ENCODE peak calls at places on chromosome 2, in ten cellular contexts. R is uterus, H is HCT116, E is Peyer's patch, V is suprapubic skin, C is IMR-90, G is tibial nerve, U is prostate gland, K is lower leg skin, S is H1. L is an unnamed sample.

GRCh38 chr2:9232886-9233285 is 26.3 kb downstream of the ASAP2 start:
- DNase-seq in S (no peak), K (no peak), C (peak; percentile 41), E (no peak), V (no peak), R (no peak), U (no peak), H (peak; percentile 77), G (no peak), L (no peak)

GRCh38 chr2:85253890-85254289 is 73.9 kb downstream of the TGOLN2 start:
- DNase-seq in H (no peak), C (no peak), V (no peak), G (no peak), U (no peak), K (no peak), S (no peak), R (no peak), E (no peak), L (no peak)

GRCh38 chr2:227280895-227281294 is 44.2 kb upstream of the MFF start:
- DNase-seq in K (no peak), U (no peak), C (peak; percentile 5), V (no peak), G (no peak), R (no peak), H (no peak), E (no peak), S (no peak), L (no peak)

GRCh38 chr2:159155791-159156190 is 130.7 kb downstream of the WDSUB1 start:
- DNase-seq in G (no peak), V (no peak), C (no peak), K (no peak), E (no peak), H (no peak), S (no peak), R (no peak), U (no peak), L (no peak)

GRCh38 chr2:60317831-60318230 is 235.6 kb downstream of the BCL11A start:
- DNase-seq in E (no peak), V (no peak), S (no peak), K (no peak), G (no peak), C (no peak), H (no peak), R (no peak), U (no peak), L (no peak)

GRCh38 chr2:124970065-124970464 is 945.0 kb downstream of the CNTNAP5 start:
- DNase-seq in E (no peak), H (no peak), G (no peak), R (no peak), K (no peak), U (no peak), C (no peak), S (no peak), V (no peak), L (no peak)

GRCh38 chr2:66494708-66495107 is 59.8 kb downstream of the MEIS1 start:
- DNase-seq in S (no peak), H (no peak), E (no peak), K (peak; percentile 70), V (peak; percentile 73), C (peak; percentile 96), U (peak; percentile 50), G (no peak), R (peak; percentile 75), L (peak; percentile 84)

GRCh38 chr2:159094173-159094737 is 125.8 kb downstream of the TANC1 start:
- DNase-seq in C (peak; percentile 68), G (peak; percentile 25), U (peak; percentile 60), R (peak; percentile 85), S (no peak), K (peak; percentile 58), H (no peak), V (peak; percentile 71), E (no peak), L (peak; percentile 42)

GRCh38 chr2:231655494-231656408 is 52.6 kb upstream of the PTMA start:
- DNase-seq in K (no peak), G (no peak), C (no peak), U (no peak), V (no peak), R (no peak), E (no peak), H (no peak), S (no peak), L (no peak)

GRCh38 chr2:120344991-120345975 is 653 bp upstream of the INHBB start:
- DNase-seq in R (no peak), V (no peak), K (no peak), S (no peak), G (no peak), C (no peak), H (no peak), U (peak; percentile 10), E (no peak), L (peak; percentile 15)

DNA sequence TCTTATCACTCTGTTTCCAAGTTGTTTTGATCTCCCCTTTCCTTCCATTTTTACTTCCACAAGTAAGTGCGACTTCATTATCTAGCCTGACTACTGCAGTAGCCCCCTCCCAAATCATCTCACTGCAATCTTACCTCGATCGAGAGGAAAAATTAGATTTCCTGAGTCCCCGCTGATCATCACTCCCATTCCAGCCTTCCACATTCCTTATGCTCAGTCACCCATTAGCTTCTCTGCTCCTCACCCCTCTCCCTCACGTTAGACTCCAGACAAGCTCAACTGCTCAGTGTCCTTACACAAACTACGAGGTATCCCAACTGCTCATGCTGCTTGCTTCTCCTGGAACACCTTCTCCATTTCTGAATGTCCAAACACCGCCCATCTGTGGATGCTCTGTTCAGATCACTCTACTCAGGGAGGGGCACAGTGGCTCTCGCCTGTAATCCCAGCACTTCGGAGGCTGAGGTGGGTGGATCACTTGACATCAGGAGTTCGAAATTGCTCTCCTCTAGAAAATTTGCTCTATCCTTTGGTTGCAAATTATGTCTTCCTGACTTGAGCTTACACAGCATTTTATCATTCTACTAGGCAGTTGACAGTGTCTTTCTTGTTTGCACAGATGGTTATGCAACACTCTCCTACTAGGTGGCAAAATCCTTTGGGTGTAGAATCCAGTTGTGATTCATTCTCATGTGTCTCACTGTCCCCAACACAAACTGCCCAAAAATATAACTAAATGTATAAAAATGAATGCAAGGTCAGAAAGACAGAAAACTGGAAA is 96.5 kb downstream of the INO80D start:
- DNase-seq in H (no peak), C (no peak), U (no peak), E (no peak), K (no peak), G (no peak), S (no peak), V (no peak), R (no peak), L (no peak)
- TF ChIP-seq POLR2A in H (no peak), C (no peak), U (no peak), E (no peak), K (no peak), G (no peak), S (no peak), V (no peak), R (no peak), L (no peak)

DNA sequence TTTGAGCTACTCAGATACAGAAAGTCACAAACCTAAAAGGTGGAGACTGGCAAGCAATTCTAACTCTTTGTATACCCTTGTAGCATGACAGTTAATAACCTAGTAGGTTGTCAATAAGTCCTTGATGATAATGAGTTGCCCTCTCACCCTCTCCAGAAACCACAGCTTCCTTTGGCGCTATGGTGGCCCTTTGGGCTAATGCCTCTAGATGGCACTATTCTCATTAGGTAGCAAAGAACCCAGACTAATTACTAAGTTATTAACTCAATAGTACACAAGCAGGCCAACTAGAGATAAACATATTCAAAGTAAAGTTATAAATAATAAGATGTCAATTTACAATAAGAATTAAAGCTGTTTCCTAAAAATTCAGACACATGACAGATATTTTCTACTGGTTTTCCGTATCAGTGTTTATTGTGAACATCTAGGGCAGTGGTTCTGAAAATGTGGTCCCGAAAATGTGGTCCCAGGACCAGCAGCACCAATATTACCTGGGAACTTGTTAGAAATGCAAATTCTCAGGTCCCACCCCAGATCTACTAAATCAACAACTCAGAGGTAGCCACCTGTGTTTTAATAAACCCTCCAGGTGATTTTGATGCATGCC is 41.1 kb downstream of the LDAH start:
- DNase-seq in E (no peak), U (no peak), S (no peak), C (peak; percentile 7), H (no peak), G (no peak), R (no peak), K (no peak), V (no peak), L (no peak)
- TF ChIP-seq CTCF in E (no peak), U (peak; percentile 65), S (peak; percentile 73), C (peak; percentile 50), H (peak; percentile 82), G (peak; percentile 23), R (peak; percentile 43), K (no peak), V (peak; percentile 40), L (peak; percentile 62)

GRCh38 chr2:68059769-68060525 is 2.9 kb downstream of the C1D start:
- DNase-seq in R (no peak), S (no peak), V (no peak), H (no peak), U (no peak), K (no peak), E (no peak), G (no peak), C (peak; percentile 30), L (no peak)

GRCh38 chr2:68060652-68061051 is 2.2 kb downstream of the C1D start:
- DNase-seq in S (no peak), K (no peak), G (no peak), V (no peak), U (no peak), C (no peak), H (no peak), E (no peak), R (no peak), L (no peak)

GRCh38 chr2:68057658-68058396 is 5.0 kb downstream of the C1D start:
- DNase-seq in H (no peak), E (no peak), R (no peak), V (no peak), U (no peak), K (no peak), C (no peak), G (no peak), S (no peak), L (no peak)

DNA sequence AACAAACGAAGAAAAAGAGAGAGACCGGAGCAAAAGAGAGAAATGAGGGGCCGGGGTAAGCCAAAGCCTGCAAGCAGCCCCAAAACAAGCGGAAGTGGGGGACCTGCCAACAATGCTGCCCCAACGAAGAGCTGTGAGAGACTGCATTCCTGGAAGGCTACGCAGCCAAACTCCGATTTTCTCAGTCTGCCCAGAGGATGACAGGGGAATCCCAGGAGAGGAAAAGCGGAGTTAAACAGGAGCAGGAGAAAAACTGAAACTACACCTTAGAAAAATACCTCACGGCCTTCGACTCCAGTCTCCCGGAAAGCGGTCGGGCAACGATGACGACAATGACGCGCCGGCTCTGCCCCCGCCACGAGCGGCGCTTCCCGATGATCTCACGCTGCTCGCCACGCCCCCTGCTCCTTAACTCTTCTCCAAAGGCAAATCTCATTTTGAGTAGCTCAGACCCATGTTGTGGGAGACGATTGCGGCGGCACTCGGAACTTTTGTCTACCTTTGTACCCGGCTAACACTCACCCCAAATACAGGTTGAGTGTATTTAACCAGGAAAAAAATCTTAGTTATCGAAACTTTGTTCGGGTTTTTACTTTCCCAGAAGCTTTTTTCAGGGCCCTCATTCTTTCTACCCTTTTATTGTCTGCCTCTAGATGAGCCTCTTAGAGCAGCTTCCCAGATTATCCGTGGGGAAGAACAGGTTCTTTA is at the start of gene C1D:
- DNase-seq in U (peak; percentile 92), K (peak; percentile 95), V (peak; percentile 97), E (peak; percentile 97), R (peak; percentile 94), C (peak; percentile 88), H (peak; percentile 80), G (peak; percentile 92), S (peak; percentile 71), L (peak; percentile 94)
- TF ChIP-seq POLR2A in U (peak; percentile 68), K (peak; percentile 29), V (peak; percentile 58), E (peak; percentile 63), R (peak; percentile 64), C (peak; percentile 79), H (peak; percentile 92), G (peak; percentile 48), S (peak; percentile 99), L (peak; percentile 31)

GRCh38 chr2:30950339-30950738 is 143.1 kb upstream of the CAPN13 start:
- DNase-seq in K (no peak), S (no peak), V (no peak), G (no peak), U (no peak), E (no peak), H (no peak), C (no peak), R (no peak), L (no peak)
- TF ChIP-seq CTCF in K (no peak), S (no peak), V (no peak), G (no peak), U (no peak), E (no peak), H (no peak), C (no peak), R (no peak), L (no peak)